ENCODE peak calls at places on chromosomes 1 and 21, in five cellular contexts. B, U, Z, H and P are unnamed samples.

GRCh38 chr1:15321601-15322000 is 74.6 kb downstream of the FHAD1 start:
- DNase-seq in H (no peak), Z (no peak), B (no peak), U (no peak), P (no peak)

GRCh38 chr1:170729608-170730378 is 65.9 kb downstream of the PRRX1 start:
- DNase-seq in B (no peak), U (no peak), Z (no peak), H (peak; percentile 52), P (no peak)

GRCh38 chr1:86380257-86380861 is 15.8 kb downstream of the ODF2L start:
- DNase-seq in H (no peak), B (no peak), Z (no peak), U (peak; percentile 57), P (peak; percentile 73)

GRCh38 chr1:115807723-115808122 is 33.2 kb downstream of the NHLH2 start:
- DNase-seq in U (peak; percentile 88), B (peak; percentile 59), H (no peak), Z (no peak), P (peak; percentile 85)

GRCh38 chr1:153985341-153985912 is 712 bp downstream of the RAB13 start:
- DNase-seq in H (peak; percentile 72), B (no peak), Z (peak; percentile 86), U (no peak), P (peak; percentile 86)

GRCh38 chr1:77900687-77901293 is 12.4 kb downstream of the NEXN start:
- DNase-seq in H (no peak), B (no peak), U (peak; percentile 63), Z (no peak), P (peak; percentile 72)

GRCh38 chr1:240602189-240602588 is 9.8 kb downstream of the GREM2 start:
- DNase-seq in Z (no peak), H (no peak), B (no peak), U (no peak), P (no peak)

GRCh38 chr1:187911820-187912219 is 1083.1 kb downstream of the PLA2G4A start:
- DNase-seq in B (no peak), H (no peak), U (no peak), Z (no peak), P (no peak)

GRCh38 chr1:231091853-231092301 is 51.8 kb upstream of the FAM89A start:
- DNase-seq in Z (no peak), H (no peak), B (no peak), U (peak; percentile 63), P (peak; percentile 42)

GRCh38 chr21:32735524-32735923 is 7.7 kb upstream of the SYNJ1 start:
- DNase-seq in Z (no peak), U (no peak), B (no peak), H (no peak), P (no peak)

GRCh38 chr1:154856049-154856448 is 14.0 kb downstream of the KCNN3 start:
- DNase-seq in U (peak; percentile 66), H (no peak), B (no peak), Z (no peak), P (peak; percentile 71)

GRCh38 chr1:91404151-91405012 is at the start of gene HFM1:
- DNase-seq in H (peak; percentile 85), U (peak; percentile 94), Z (peak; percentile 92), B (peak; percentile 61), P (peak; percentile 88)

GRCh38 chr1:174830019-174830418 is 169.7 kb upstream of the CACYBP start:
- DNase-seq in B (no peak), Z (no peak), H (no peak), U (no peak), P (no peak)
- H3K27ac ChIP-seq in B (no peak overlapping the region), Z (no peak overlapping the region), H (no peak overlapping the region), U (no peak overlapping the region), P (no peak overlapping the region)

GRCh38 chr1:34984435-34985062 is 598 bp downstream of the TMEM35B start:
- DNase-seq in H (peak; percentile 71), U (peak; percentile 39), B (peak; percentile 49), Z (peak; percentile 78), P (peak; percentile 60)
- H3K4me1 ChIP-seq in H (peaks cover 5% of the 10 kb centered on the region), U (peaks cover 11% of the 10 kb centered on the region), B (no peaks in the 10 kb centered on the region), Z (no peaks in the 10 kb centered on the region), P (peaks cover 13% of the 10 kb centered on the region)

GRCh38 chr1:219220945-219221344 is 47.3 kb downstream of the LYPLAL1 start:
- DNase-seq in Z (no peak), B (no peak), U (no peak), H (no peak), P (no peak)
- TF ChIP-seq CTCF in Z (no peak), B (no peak), U (no peak), H (peak; percentile 12), P (no peak)

DNA sequence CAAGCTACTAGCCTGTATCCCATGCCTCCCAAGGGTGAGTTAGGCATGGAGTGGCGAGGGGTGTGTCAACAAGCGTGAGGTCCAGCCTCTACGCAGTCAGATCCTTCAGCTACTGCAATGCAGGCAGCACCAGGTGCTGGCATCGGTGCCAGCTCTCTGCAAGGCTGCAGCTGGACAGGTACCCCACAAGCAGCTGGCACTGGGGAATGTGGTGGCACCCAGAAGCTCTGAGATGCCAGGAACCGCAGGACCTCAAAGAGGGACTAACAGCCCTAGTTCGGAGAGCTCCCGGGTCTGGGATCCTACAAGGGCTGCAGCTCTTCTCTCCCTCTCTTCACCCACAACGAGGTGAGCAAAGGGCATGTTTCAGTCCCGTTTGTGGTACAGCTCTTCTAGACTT is 974.5 kb downstream of the LTN1 start:
- DNase-seq in H (no peak), Z (peak; percentile 47), B (no peak), U (no peak), P (no peak)
- H3K27ac ChIP-seq in H (no peak overlapping the region), Z (no peak overlapping the region), B (no peak overlapping the region), U (no peak overlapping the region), P (no peak overlapping the region)

GRCh38 chr21:45134677-45135076 is 60.3 kb downstream of the ADARB1 start:
- DNase-seq in Z (no peak), H (no peak), B (no peak), U (no peak), P (no peak)
- H3K4me1 ChIP-seq in Z (peaks cover 4% of the 10 kb centered on the region), H (peaks cover 64% of the 10 kb centered on the region), B (no peaks in the 10 kb centered on the region), U (no peaks in the 10 kb centered on the region), P (peaks cover 49% of the 10 kb centered on the region)

DNA sequence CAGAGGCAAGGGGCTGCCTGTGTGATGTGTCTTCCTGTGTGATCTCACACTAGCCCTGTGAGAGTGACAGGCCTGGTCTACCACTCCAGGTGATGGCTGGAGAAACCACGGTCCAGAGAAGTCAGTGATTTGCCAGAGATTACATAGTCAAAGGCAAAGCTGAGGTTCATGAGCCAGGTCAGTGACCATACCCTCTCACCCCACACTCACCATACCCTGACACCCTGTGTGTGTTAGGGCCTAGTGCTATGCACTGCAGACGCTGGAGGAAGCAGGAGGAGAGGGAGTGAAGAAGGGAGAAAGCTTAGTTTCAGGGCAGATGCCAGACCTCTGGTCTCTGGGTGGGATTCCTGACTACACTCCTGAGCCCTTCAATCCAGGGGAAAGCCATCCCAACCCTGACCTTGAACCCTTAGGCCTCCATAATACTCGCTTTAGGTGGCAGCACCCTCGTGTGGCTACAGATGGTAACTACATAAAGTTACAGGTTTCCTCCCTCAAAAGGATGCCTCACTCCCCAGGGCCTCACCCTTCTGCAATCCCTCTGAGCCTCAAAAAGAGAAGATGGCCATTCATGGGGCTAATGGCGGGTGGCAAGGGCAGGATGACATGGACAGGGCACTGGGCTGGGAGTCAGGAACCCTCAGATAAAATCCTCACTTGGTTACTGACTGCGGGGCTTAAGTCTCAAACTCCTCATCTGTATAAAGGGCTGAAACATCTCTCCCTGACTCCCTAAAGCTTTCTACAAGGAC is 20.8 kb upstream of the SDC3 start:
- DNase-seq in H (no peak), U (peak; percentile 61), B (no peak), Z (no peak), P (peak; percentile 61)
- TF ChIP-seq CTCF in H (peak; percentile 65), U (peak; percentile 79), B (peak; percentile 58), Z (peak; percentile 62), P (peak; percentile 75)

GRCh38 chr21:41678944-41679343 is 87.9 kb downstream of the RIPK4 start:
- DNase-seq in B (peak; percentile 94), U (peak; percentile 96), H (peak; percentile 85), Z (peak; percentile 92), P (peak; percentile 95)
- H3K27ac ChIP-seq in B (peak overlapping the region; percentile 75), U (no peak overlapping the region), H (no peak overlapping the region), Z (no peak overlapping the region), P (no peak overlapping the region)

GRCh38 chr1:192564099-192564498 is 11.5 kb upstream of the RGS1 start:
- DNase-seq in H (no peak), B (no peak), U (no peak), Z (no peak), P (no peak)
- H3K4me1 ChIP-seq in H (no peaks in the 10 kb centered on the region), B (no peaks in the 10 kb centered on the region), U (no peaks in the 10 kb centered on the region), Z (no peaks in the 10 kb centered on the region), P (no peaks in the 10 kb centered on the region)